ENCODE peak calls at places on chromosome 20, in four cellular contexts. Q is K562, W is Panc1, Y is HepG2. K is an unnamed sample.

GRCh38 chr20:62177307-62177706 is 5.5 kb upstream of the MTG2 start:
- DNase-seq in Q (no peak), W (no peak), Y (no peak), K (no peak)

GRCh38 chr20:10565191-10565921 is 108.4 kb downstream of the JAG1 start:
- DNase-seq in Q (no peak), W (no peak), Y (peak; percentile 99), K (no peak)

GRCh38 chr20:48349673-48350072 is 478.1 kb downstream of the PREX1 start:
- DNase-seq in Q (no peak), W (no peak), Y (no peak), K (no peak)

GRCh38 chr20:35111141-35111888 is 18.7 kb upstream of the TRPC4AP start:
- DNase-seq in Q (no peak), W (no peak), Y (no peak), K (no peak)

GRCh38 chr20:688809-689208 is 13.2 kb upstream of the SCRT2 start:
- DNase-seq in Q (peak; percentile 49), W (no peak), Y (peak; percentile 41), K (no peak)

GRCh38 chr20:60358101-60358500 is 399.9 kb downstream of the CDH26 start:
- DNase-seq in Q (no peak), W (no peak), Y (no peak), K (no peak)

GRCh38 chr20:25233016-25233772 is 14.7 kb upstream of the PYGB start:
- DNase-seq in Q (no peak), W (peak; percentile 75), Y (peak; percentile 88), K (no peak)

GRCh38 chr20:36219671-36220220 is 16.5 kb upstream of the AAR2 start:
- DNase-seq in Q (no peak), W (no peak), Y (no peak), K (no peak)

GRCh38 chr20:45187693-45188092 is 13.0 kb downstream of the PI3 start:
- DNase-seq in Q (no peak), W (no peak), Y (no peak), K (no peak)

GRCh38 chr20:62651285-62652021 is 9.2 kb downstream of the SLCO4A1 start:
- DNase-seq in Q (peak; percentile 64), W (no peak), Y (no peak), K (no peak)

GRCh38 chr20:23641936-23642751 is 4.4 kb upstream of the CST3 start:
- DNase-seq in Q (no peak), W (no peak), Y (no peak), K (no peak)

GRCh38 chr20:9413001-9413400 is 101.4 kb upstream of the LAMP5 start:
- DNase-seq in Q (no peak), W (no peak), Y (no peak), K (no peak)

GRCh38 chr20:26209171-26209941 is 512.7 kb upstream of the ZNF337 start:
- DNase-seq in Q (no peak), W (no peak), Y (no peak), K (no peak)

GRCh38 chr20:11917663-11918062 is at the start of gene BTBD3:
- DNase-seq in Q (peak; percentile 1), W (no peak), Y (no peak), K (no peak)
- TF ChIP-seq TCF7L2 in Q (no peak), W (no peak), Y (no peak), K (no peak)

GRCh38 chr20:20710443-20710842 is 2.0 kb downstream of the RALGAPA2 start:
- DNase-seq in Q (no peak), W (no peak), Y (no peak), K (no peak)

GRCh38 chr20:20709858-20710257 is 2.6 kb downstream of the RALGAPA2 start:
- DNase-seq in Q (no peak), W (no peak), Y (no peak), K (no peak)

GRCh38 chr20:20711413-20711812 is 1.0 kb downstream of the RALGAPA2 start:
- DNase-seq in Q (no peak), W (no peak), Y (no peak), K (no peak)

GRCh38 chr20:20712004-20712473 is 405 bp downstream of the RALGAPA2 start:
- DNase-seq in Q (no peak), W (no peak), Y (peak; percentile 37), K (no peak)

GRCh38 chr20:20710847-20711315 is 1.6 kb downstream of the RALGAPA2 start:
- DNase-seq in Q (peak; percentile 23), W (no peak), Y (peak; percentile 90), K (no peak)
- H3K4me3 ChIP-seq in Q (no peak overlapping the region), W (no peak overlapping the region), Y (peak overlapping the region; percentile 83), K (no peak overlapping the region)

DNA sequence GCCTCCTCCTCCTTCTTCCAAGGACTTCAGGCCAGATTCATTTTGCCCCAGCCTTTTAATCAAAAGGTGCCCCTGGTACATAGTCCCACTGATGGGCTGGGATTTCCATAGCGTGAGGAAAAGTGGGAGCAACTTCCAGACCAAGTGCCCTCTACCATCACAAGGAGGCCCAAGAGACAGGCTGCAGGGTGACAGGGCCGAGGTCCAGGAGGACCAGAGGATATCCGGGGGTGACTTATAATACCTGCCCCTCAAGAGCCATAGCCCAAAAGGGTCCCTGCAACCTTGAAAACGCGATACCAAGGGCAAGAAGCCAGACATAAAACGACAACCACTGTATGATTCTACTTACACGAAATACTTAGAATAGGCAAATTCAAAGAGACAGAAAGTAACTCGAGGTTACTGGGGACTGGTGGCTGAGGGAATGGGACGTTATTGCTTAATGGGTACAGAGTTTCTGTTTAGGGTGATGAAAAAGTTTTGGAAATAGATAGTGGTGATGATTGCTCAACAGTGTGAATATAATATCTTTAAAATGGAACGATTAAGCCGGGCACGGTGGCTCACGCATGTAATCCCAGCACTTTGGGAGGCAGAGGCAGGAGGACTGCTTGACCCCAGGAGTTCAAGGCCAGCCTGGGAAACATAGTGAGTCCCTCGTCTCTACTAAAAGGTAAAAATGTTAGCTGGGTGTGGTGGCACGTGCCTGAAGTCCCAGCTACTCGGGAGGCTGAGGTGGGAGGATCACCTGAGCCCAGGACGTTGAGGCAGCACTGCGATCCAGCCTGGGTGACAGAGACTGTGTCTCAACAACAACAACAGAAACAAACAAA is 71.9 kb downstream of the NOL4L start:
- DNase-seq in Q (no peak), W (no peak), Y (no peak), K (no peak)
- TF ChIP-seq REST in Q (no peak), W (no peak), Y (no peak), K (no peak)

GRCh38 chr20:57203986-57204385 is 62.5 kb downstream of the BMP7 start:
- DNase-seq in Q (no peak), W (no peak), Y (no peak), K (no peak)
- TF ChIP-seq TCF7L2 in Q (no peak), W (no peak), Y (no peak), K (no peak)

GRCh38 chr20:17571967-17572638 is 2.2 kb downstream of the DSTN start:
- DNase-seq in Q (no peak), W (no peak), Y (no peak), K (no peak)
- H3K4me3 ChIP-seq in Q (no peak overlapping the region), W (peak overlapping the region; percentile 88), Y (no peak overlapping the region), K (no peak overlapping the region)

GRCh38 chr20:7959484-7959883 is 19.2 kb upstream of the HAO1 start:
- DNase-seq in Q (no peak), W (no peak), Y (no peak), K (no peak)
- TF ChIP-seq REST in Q (no peak), W (no peak), Y (no peak), K (no peak)

K was measured in HCT116.